ENCODE peak calls at places on chromosome 22, in ten cellular contexts. J is mucosa of descending colon; Z is ELF-1; B is activated CD8-positive, alpha-beta memory T cell treated with anti-CD3 and anti-CD28 coated beads for 24 hours; G is GM12864; L is effector memory CD8-positive, alpha-beta T cell; H is uterus; A is lower leg skin; E is HCT116; D is T1000. F is an unnamed sample.

GRCh38 chr22:26143801-26144325 is 25.4 kb upstream of the SEZ6L start:
- DNase-seq in J (no peak), Z (no peak), B (no peak), G (no peak), L (no peak), H (no peak), A (no peak), E (no peak), D (no peak), F (no peak)

GRCh38 chr22:26894766-26895485 is 237.5 kb downstream of the MIAT start:
- DNase-seq in J (no peak), Z (no peak), B (no peak), G (no peak), L (no peak), H (no peak), A (no peak), E (peak; percentile 4), D (peak; percentile 37), F (peak; percentile 75)

GRCh38 chr22:45242778-45243191 is 2.1 kb upstream of the KIAA0930 start:
- DNase-seq in J (no peak), Z (no peak), B (no peak), G (no peak), L (no peak), H (no peak), A (no peak), E (no peak), D (no peak), F (no peak)

GRCh38 chr22:43928418-43929307 is 5.1 kb downstream of the PNPLA3 start:
- DNase-seq in J (no peak), Z (no peak), B (no peak), G (no peak), L (no peak), H (no peak), A (no peak), E (no peak), D (no peak), F (no peak)

GRCh38 chr22:37752189-37753061 is 55.3 kb upstream of the GCAT start:
- DNase-seq in J (peak; percentile 90), Z (peak; percentile 94), B (no peak), G (no peak), L (no peak), H (peak; percentile 90), A (peak; percentile 81), E (peak; percentile 92), D (peak; percentile 95), F (peak; percentile 93)

GRCh38 chr22:49044776-49045175 is 782.9 kb downstream of the BRD1 start:
- DNase-seq in J (no peak), Z (no peak), B (no peak), G (no peak), L (no peak), H (no peak), A (no peak), E (no peak), D (no peak), F (no peak)

GRCh38 chr22:50170453-50171318 is at the start of gene PANX2:
- DNase-seq in J (peak; percentile 38), Z (peak; percentile 16), B (no peak), G (no peak), L (no peak), H (no peak), A (no peak), E (no peak), D (no peak), F (no peak)

GRCh38 chr22:39498368-39498767 is 3.7 kb upstream of the MIEF1 start:
- DNase-seq in J (peak; percentile 48), Z (no peak), B (no peak), G (no peak), L (no peak), H (peak; percentile 52), A (peak; percentile 53), E (no peak), D (no peak), F (no peak)

GRCh38 chr22:17164392-17165024 is 5.4 kb upstream of the HDHD5 start:
- DNase-seq in J (no peak), Z (peak; percentile 29), B (no peak), G (no peak), L (no peak), H (no peak), A (no peak), E (peak; percentile 37), D (no peak), F (no peak)

GRCh38 chr22:31206896-31207687 is 5.0 kb upstream of the LIMK2 start:
- DNase-seq in J (peak; percentile 71), Z (peak; percentile 52), B (no peak), G (no peak), L (no peak), H (no peak), A (peak; percentile 79), E (no peak), D (no peak), F (peak; percentile 76)

GRCh38 chr22:43110927-43111623 is 525 bp downstream of the BIK start:
- DNase-seq in J (peak; percentile 81), Z (peak; percentile 49), B (peak; percentile 70), G (no peak), L (peak; percentile 23), H (no peak), A (no peak), E (no peak), D (no peak), F (no peak)

GRCh38 chr22:39175127-39176066 is 22.9 kb upstream of the CBX7 start:
- DNase-seq in J (peak; percentile 56), Z (peak; percentile 65), B (peak; percentile 59), G (no peak), L (no peak), H (peak; percentile 25), A (no peak), E (no peak), D (no peak), F (peak; percentile 79)

GRCh38 chr22:35102663-35103062 is 36.7 kb downstream of the ISX start:
- DNase-seq in J (peak; percentile 64), Z (peak; percentile 84), B (no peak), G (peak; percentile 57), L (no peak), H (no peak), A (no peak), E (no peak), D (no peak), F (peak; percentile 89)

GRCh38 chr22:27554106-27554814 is 247.3 kb downstream of the MN1 start:
- DNase-seq in J (no peak), Z (no peak), B (no peak), G (no peak), L (no peak), H (no peak), A (peak; percentile 22), E (no peak), D (no peak), F (no peak)

GRCh38 chr22:33829549-33830280 is 90.6 kb downstream of the LARGE1 start:
- DNase-seq in J (no peak), Z (peak; percentile 29), B (no peak), G (no peak), L (no peak), H (no peak), A (no peak), E (no peak), D (no peak), F (no peak)

GRCh38 chr22:36554101-36554500 is 25.1 kb upstream of the EIF3D start:
- DNase-seq in J (no peak), Z (peak; percentile 64), B (no peak), G (no peak), L (no peak), H (no peak), A (no peak), E (no peak), D (no peak), F (peak; percentile 81)

GRCh38 chr22:24894220-24894975 is 52.1 kb downstream of the LHFPL7 start:
- DNase-seq in J (peak; percentile 91), Z (peak; percentile 88), B (no peak), G (no peak), L (no peak), H (peak; percentile 84), A (peak; percentile 48), E (peak; percentile 89), D (peak; percentile 23), F (peak; percentile 80)

GRCh38 chr22:17201285-17201945 is 17.8 kb downstream of the ADA2 start:
- DNase-seq in J (no peak), Z (peak; percentile 36), B (no peak), G (no peak), L (no peak), H (no peak), A (no peak), E (no peak), D (no peak), F (no peak)

GRCh38 chr22:19942071-19942885 is 660 bp upstream of the TXNRD2 start:
- DNase-seq in J (peak; percentile 56), Z (peak; percentile 47), B (peak; percentile 77), G (no peak), L (no peak), H (no peak), A (no peak), E (no peak), D (no peak), F (no peak)

GRCh38 chr22:30695871-30696655 is 1.4 kb downstream of the OSBP2 start:
- DNase-seq in J (no peak), Z (no peak), B (no peak), G (no peak), L (no peak), H (no peak), A (no peak), E (no peak), D (no peak), F (no peak)

GRCh38 chr22:27115816-27116256 is 458.4 kb downstream of the MIAT start:
- DNase-seq in J (no peak), Z (no peak), B (no peak), G (no peak), L (no peak), H (no peak), A (no peak), E (peak; percentile 92), D (peak; percentile 49), F (peak; percentile 81)

GRCh38 chr22:46737105-46737975 is 712 bp downstream of the CERK start:
- DNase-seq in J (peak; percentile 72), Z (no peak), B (peak; percentile 81), G (no peak), L (peak; percentile 42), H (no peak), A (no peak), E (no peak), D (no peak), F (no peak)

GRCh38 chr22:28605362-28605761 is 74.3 kb downstream of the TTC28 start:
- DNase-seq in J (no peak), Z (no peak), B (no peak), G (no peak), L (no peak), H (no peak), A (no peak), E (no peak), D (no peak), F (no peak)

GRCh38 chr22:20009018-20009482 is 7.6 kb downstream of the ARVCF start:
- DNase-seq in J (peak; percentile 34), Z (no peak), B (no peak), G (no peak), L (no peak), H (no peak), A (no peak), E (no peak), D (no peak), F (peak; percentile 46)

GRCh38 chr22:46052801-46053562 is 76.0 kb upstream of the WNT7B start:
- DNase-seq in J (peak; percentile 76), Z (no peak), B (peak; percentile 74), G (no peak), L (no peak), H (peak; percentile 55), A (peak; percentile 45), E (no peak), D (no peak), F (peak; percentile 49)

GRCh38 chr22:46577361-46578249 is 40.2 kb upstream of the CELSR1 start:
- DNase-seq in J (no peak), Z (no peak), B (peak; percentile 74), G (no peak), L (peak; percentile 26), H (no peak), A (no peak), E (no peak), D (no peak), F (no peak)

GRCh38 chr22:25689631-25690030 is 52.4 kb upstream of the MYO18B start:
- DNase-seq in J (no peak), Z (no peak), B (no peak), G (no peak), L (no peak), H (no peak), A (no peak), E (no peak), D (no peak), F (no peak)

GRCh38 chr22:32861330-32861729 is 59.8 kb downstream of the TIMP3 start:
- DNase-seq in J (no peak), Z (no peak), B (no peak), G (no peak), L (no peak), H (no peak), A (no peak), E (no peak), D (no peak), F (no peak)

F was measured in islet precursor cell.